ENCODE peak calls at places on chromosome 14, in six cellular contexts. Y is NB4; N is CD4-positive, alpha-beta memory T cell; Z is cardiac fibroblast; W is adipocyte; Q is cardiac muscle cell. G is an unnamed sample.

GRCh38 chr14:57479197-57479596 is 14.5 kb downstream of the CCDC198 start:
- DNase-seq in N (no peak), Q (no peak), Z (no peak), Y (no peak), W (no peak), G (no peak)

GRCh38 chr14:21107360-21107781 is 6.5 kb downstream of the TMEM253 start:
- DNase-seq in Q (no peak), Y (no peak), N (no peak), W (no peak), Z (peak), G (no peak)

GRCh38 chr14:92754956-92755355 is 6.5 kb upstream of the LGMN start:
- DNase-seq in N (no peak), Y (no peak), Q (no peak), W (no peak), Z (no peak), G (no peak)

GRCh38 chr14:60311417-60311816 is 62.4 kb downstream of the PPM1A start:
- DNase-seq in Z (peak), N (peak), W (peak), Q (no peak), Y (no peak), G (no peak)

GRCh38 chr14:48350971-48351370 is 675.6 kb upstream of the MDGA2 start:
- DNase-seq in Y (no peak), N (no peak), Z (no peak), Q (no peak), W (no peak), G (no peak)

GRCh38 chr14:66444271-66444987 is 41.7 kb upstream of the CCDC196 start:
- DNase-seq in Q (no peak), W (peak), Y (no peak), N (no peak), Z (peak), G (no peak)

GRCh38 chr14:89284368-89285058 is 132.5 kb downstream of the FOXN3 start:
- DNase-seq in N (no peak), Q (no peak), Z (no peak), Y (no peak), W (peak), G (no peak)

GRCh38 chr14:30355431-30355913 is 203.5 kb upstream of the G2E3 start:
- DNase-seq in Q (peak), Z (peak), W (no peak), N (no peak), Y (no peak), G (no peak)

GRCh38 chr14:75049731-75050201 is 1.5 kb downstream of the MLH3 start:
- DNase-seq in Z (peak), Y (no peak), W (peak), Q (no peak), N (no peak), G (no peak)

GRCh38 chr14:87073880-87074570 is 919.0 kb downstream of the GALC start:
- DNase-seq in Q (no peak), W (no peak), N (no peak), Y (no peak), Z (no peak), G (no peak)

GRCh38 chr14:68607081-68607851 is 185.6 kb downstream of the ZFP36L1 start:
- DNase-seq in Z (no peak), N (no peak), Q (no peak), Y (peak), W (peak), G (peak)
- H3K4me3 ChIP-seq in Z (no peak), N (no peak), Q (no peak), Y (peak), W (no peak), G (no peak)

DNA sequence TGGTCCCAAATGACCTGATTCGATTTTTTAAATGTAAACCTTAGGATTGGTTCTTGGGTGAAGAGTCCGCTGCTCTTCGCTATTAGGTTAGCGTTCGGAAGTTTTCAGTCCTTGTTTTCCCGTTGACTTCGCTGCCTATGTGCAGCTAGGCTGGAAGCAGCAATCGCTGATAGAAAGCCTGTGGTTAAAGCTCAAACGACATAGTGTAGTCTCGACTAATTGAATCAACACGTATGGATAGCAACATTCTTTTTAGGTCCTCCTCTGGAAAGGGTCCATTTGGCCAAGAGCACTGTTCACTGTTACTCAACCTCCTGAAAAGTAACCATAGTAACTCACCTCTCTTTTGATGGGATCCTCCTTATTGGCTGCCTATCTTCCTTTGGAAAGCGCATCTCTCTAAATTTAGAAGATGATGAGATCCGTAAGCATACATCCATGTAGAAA is 355.5 kb downstream of the SNAPC1 start:
- DNase-seq in Z (no peak), Y (no peak), N (no peak), W (peak), Q (peak), G (no peak)
- H3K4me3 ChIP-seq in Z (no peak), Y (no peak), N (peak), W (peak), Q (peak), G (no peak)

DNA sequence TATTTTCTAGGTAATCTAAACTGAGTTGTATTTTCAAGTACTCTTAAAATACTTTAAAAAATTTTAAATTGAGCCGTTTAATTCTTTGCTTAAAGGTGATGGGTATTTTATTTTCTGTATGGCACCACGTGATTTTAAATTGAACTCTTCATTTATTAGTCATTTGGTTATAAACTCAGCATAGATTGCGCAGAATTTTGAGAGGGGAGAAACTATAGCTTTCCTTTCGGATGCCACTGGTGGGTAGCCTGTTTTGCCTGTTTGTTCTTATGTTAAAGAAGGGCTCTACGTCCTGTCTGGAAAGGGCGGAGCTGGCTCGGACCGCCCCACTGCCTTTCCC is 411 bp upstream of the STYX start:
- DNase-seq in Q (no peak), W (no peak), N (no peak), Z (no peak), Y (no peak), G (no peak)
- H3K4me3 ChIP-seq in Q (peak), W (peak), N (no peak), Z (peak), Y (peak), G (peak)

DNA sequence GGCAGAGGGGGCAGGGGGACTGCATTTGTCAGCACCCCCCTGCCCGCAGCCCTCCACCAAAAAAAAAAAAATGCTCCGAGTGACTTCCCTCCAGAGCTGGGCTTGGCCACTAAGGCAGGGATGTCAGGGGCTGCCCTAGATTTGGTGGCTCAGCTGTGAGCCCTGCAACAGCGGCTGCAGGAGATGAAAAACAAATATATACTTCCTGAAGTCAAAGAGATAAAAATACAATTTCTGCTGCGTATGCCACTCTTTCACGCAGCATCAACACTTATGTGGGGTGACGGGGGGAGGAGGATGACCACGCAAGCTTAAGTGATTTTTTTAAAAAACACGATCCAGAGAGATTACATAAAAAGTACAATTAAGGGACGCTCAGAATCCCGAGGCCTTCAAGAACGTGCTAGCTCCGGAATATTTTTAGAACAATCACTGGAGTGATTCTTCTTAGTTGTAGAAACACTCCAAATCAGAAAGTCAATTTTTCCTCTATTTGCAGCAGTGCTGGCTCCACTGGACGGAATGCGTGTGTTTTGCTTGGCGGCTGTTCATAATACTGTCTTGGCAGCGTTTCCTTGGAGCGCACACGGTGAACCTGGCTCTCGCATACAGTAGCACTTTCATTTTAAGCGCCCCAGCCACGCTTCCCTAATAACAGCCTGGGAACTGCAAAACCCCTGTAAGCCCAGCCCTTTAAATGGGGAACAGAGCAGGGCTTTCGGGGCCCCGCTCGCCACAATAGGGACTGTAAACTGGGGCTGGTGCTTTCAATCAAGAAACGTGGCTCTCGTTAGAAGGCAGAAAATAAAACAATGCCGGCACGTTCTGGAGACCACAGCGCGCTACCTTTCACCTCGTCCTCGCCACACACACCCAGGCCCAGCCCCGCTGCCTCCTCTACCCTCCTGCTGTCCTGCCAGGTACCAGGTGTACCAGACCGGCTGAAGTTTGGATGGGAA is 80.1 kb downstream of the BCL11B start:
- DNase-seq in Z (peak), W (peak), Y (no peak), Q (no peak), N (peak), G (peak)
- H3K4me3 ChIP-seq in Z (peak), W (peak), Y (no peak), Q (no peak), N (peak), G (peak)

DNA sequence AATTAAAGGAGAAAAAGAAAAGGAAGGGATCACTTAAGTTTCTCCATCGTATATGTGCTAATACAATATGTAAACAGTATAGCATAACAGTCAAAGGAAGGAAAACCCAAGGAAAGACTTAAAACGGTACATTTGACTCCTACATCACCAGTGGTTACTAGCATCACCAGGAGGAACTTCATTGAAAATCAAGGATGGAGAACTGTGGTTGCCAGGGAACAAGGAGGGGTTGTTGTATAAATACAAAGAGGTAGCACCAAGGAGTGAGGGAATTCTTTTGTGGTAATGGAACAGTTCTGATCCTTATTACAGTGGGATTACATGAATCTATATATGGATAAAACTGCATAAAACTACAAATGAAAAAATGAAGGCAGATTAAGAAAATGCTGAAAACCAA is 1.6 kb downstream of the ZFYVE26 start:
- DNase-seq in N (no peak), W (no peak), Y (no peak), Q (no peak), Z (no peak), G (no peak)
- H3K4me3 ChIP-seq in N (no peak), W (peak), Y (peak), Q (no peak), Z (no peak), G (no peak)

DNA sequence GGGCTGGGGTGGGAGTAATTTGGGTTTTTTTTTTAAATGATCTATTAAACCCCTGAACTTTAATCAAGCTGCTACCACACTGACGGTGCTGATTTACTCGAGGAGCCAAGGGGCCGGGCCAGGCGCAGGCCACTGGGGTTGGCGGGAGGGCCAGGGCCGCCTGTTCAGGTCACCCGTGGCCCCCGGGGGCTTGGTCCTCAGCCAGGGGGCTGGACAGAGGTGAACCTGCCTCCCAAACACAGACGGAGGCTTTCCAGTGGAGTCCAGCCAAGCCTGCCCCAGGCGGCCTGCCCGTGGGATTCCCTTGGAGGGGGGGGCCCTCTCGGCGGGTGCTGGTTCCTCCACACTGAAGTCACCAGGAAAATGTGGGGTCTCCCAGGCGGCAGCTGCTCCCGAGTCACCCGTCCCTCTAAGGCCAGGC is 167.0 kb upstream of the GSC start:
- DNase-seq in Q (no peak), N (no peak), Z (no peak), W (no peak), Y (no peak), G (peak)
- H3K4me3 ChIP-seq in Q (no peak), N (no peak), Z (no peak), W (peak), Y (no peak), G (peak)

DNA sequence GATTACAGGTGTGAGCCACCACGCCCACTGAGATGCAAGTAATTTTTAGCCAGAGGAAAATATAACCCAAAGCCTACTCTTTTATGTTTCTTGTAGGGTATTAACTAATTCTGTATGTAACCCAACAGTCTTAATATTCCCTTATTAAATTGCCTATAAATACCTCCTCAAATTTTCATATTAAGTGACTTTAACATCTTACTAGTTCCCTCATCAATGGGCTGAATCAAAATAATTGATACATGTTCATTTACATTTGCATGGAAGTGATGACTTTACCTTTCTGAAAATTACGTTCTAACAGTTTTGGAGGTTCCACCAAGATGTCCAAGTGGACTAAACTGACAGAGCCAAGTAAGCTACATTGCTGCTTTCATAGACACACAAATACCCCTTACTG is 3.1 kb downstream of the SOS2 start:
- DNase-seq in Y (no peak), N (no peak), Z (no peak), W (no peak), Q (no peak), G (no peak)
- H3K4me3 ChIP-seq in Y (no peak), N (no peak), Z (no peak), W (peak), Q (no peak), G (no peak)

DNA sequence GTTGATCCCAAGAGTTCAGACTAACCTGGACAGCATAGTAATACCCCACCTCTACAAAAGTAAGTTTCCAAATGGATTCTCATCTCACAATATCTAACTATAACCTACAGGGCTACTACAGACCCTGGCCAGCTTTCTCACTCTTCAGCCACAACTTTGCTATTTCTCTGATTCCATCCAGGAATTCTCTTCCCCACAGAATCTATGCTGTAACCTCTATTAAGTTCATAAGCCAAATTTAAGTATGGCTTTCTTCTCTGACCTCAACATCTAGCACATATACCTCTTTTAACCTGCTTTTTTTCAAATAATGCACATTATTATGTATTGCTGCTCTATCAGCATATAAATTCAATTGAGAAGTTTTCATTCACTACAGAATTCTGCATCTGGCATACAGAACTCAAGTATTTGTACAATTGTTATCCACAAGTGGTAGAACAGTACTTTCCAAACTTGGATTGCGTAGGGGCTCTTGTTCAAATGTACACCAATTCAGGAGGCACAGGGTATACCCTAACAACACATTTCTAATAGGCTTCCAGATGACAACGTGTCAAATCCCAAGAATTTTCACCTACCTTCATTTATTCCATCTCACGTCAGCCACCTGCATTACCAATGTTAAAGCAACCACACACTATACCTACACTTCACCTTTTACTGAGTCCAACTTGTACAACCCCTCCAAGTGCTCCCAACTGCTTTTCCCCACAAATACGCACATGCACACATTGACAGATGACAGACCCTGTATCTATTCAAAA is 3.8 kb downstream of the RPS29 start:
- DNase-seq in Y (no peak), Z (no peak), N (no peak), W (no peak), Q (no peak), G (no peak)
- H3K4me3 ChIP-seq in Y (peak), Z (no peak), N (no peak), W (no peak), Q (no peak), G (no peak)

GRCh38 chr14:80133457-80133856 is 77.8 kb downstream of the DIO2 start:
- DNase-seq in Y (no peak), Z (no peak), W (no peak), Q (no peak), N (no peak), G (no peak)
- H3K4me3 ChIP-seq in Y (no peak), Z (no peak), W (no peak), Q (no peak), N (no peak), G (no peak)

G was measured in ovary.